ENCODE peak calls at places on chromosome 6, in four cellular contexts. U is effector CD4-positive, alpha-beta T cell; X is EH; A is GM23248. T is an unnamed sample.

GRCh38 chr6:109010703-109011102 is 83.9 kb downstream of the SESN1 start:
- DNase-seq in U (no peak), X (no peak), A (no peak), T (no peak)

GRCh38 chr6:118893095-118893881 is 664 bp upstream of the ASF1A start:
- DNase-seq in U (peak), X (peak), A (peak), T (peak)

GRCh38 chr6:7201732-7202541 is 94.2 kb downstream of the RREB1 start:
- DNase-seq in U (no peak), X (no peak), A (no peak), T (no peak)

GRCh38 chr6:112180095-112180820 is 74.1 kb downstream of the LAMA4 start:
- DNase-seq in U (peak), X (peak), A (peak), T (peak)

GRCh38 chr6:40347571-40348011 is 239.6 kb downstream of the LRFN2 start:
- DNase-seq in U (no peak), X (no peak), A (no peak), T (no peak)

GRCh38 chr6:111624391-111625098 is 18.9 kb upstream of the TRAF3IP2 start:
- DNase-seq in U (no peak), X (peak), A (no peak), T (no peak)

GRCh38 chr6:131602913-131603312 is 25.1 kb downstream of the MED23 start:
- DNase-seq in U (no peak), X (peak), A (peak), T (no peak)

GRCh38 chr6:144897441-144897921 is 612.3 kb downstream of the UTRN start:
- DNase-seq in U (no peak), X (peak), A (peak), T (no peak)

GRCh38 chr6:134967711-134968110 is 17.8 kb upstream of the ALDH8A1 start:
- DNase-seq in U (no peak), X (no peak), A (no peak), T (no peak)

GRCh38 chr6:21101694-21102093 is 491.9 kb upstream of the SOX4 start:
- DNase-seq in U (no peak), X (no peak), A (no peak), T (no peak)

GRCh38 chr6:35552285-35552917 is 39.7 kb upstream of the TULP1 start:
- DNase-seq in U (peak), X (peak), A (peak), T (peak)

GRCh38 chr6:143279385-143279784 is 171.1 kb downstream of the ADAT2 start:
- DNase-seq in U (no peak), X (peak), A (peak), T (no peak)

GRCh38 chr6:101605874-101606273 is 212.4 kb downstream of the GRIK2 start:
- DNase-seq in U (no peak), X (no peak), A (no peak), T (no peak)

GRCh38 chr6:16168858-16169257 is 40.0 kb downstream of the MYLIP start:
- DNase-seq in U (no peak), X (peak), A (peak), T (no peak)

GRCh38 chr6:16762547-16763477 is 1.6 kb upstream of the ATXN1 start:
- DNase-seq in U (peak), X (peak), A (peak), T (peak)

GRCh38 chr6:139569561-139569960 is 195.1 kb upstream of the CITED2 start:
- DNase-seq in U (no peak), X (peak), A (peak), T (no peak)

GRCh38 chr6:119073307-119074051 is 5.0 kb downstream of the FAM184A start:
- DNase-seq in U (no peak), X (no peak), A (no peak), T (no peak)

GRCh38 chr6:26159417-26160273 is 72.4 kb downstream of the HFE start:
- DNase-seq in U (no peak), X (peak), A (peak), T (no peak)

GRCh38 chr6:155377061-155377460 is 62.8 kb upstream of the TFB1M start:
- DNase-seq in U (no peak), X (peak), A (peak), T (no peak)

GRCh38 chr6:26234421-26235239 is 130.4 kb upstream of the BTN3A2 start:
- DNase-seq in U (peak), X (peak), A (peak), T (peak)

GRCh38 chr6:116476021-116476678 is 15.0 kb downstream of the CALHM6 start:
- DNase-seq in U (no peak), X (peak), A (no peak), T (no peak)

GRCh38 chr6:122400121-122400450 is 634 bp downstream of the HSF2 start:
- DNase-seq in U (no peak), X (peak), A (peak), T (no peak)

GRCh38 chr6:144485531-144485930 is 200.4 kb downstream of the UTRN start:
- DNase-seq in U (no peak), X (no peak), A (no peak), T (no peak)

GRCh38 chr6:30683137-30683979 is 3.1 kb downstream of the PPP1R18 start:
- DNase-seq in U (no peak), X (no peak), A (no peak), T (no peak)

T was measured in T-helper 1 cell.